ENCODE peak calls at places on chromosomes 3 and 15, in six cellular contexts. One of them, this sample, is unnamed.

GRCh38 chr3:56776551-56776950 is 25.2 kb downstream of the ARHGEF3 start:
- DNase-seq in dorsolateral prefrontal cortex: no peak
- DNase-seq in astrocyte of the spinal cord: no peak
- DNase-seq in A549: no peak
- DNase-seq in psoas muscle: no peak
- DNase-seq in AG10803: no peak
- DNase-seq in this sample: no peak

GRCh38 chr15:78100886-78101285 is 8.5 kb downstream of the SH2D7 start:
- DNase-seq in psoas muscle: no peak
- DNase-seq in astrocyte of the spinal cord: no peak
- DNase-seq in AG10803: no peak
- DNase-seq in dorsolateral prefrontal cortex: no peak
- DNase-seq in A549: no peak
- DNase-seq in this sample: no peak

GRCh38 chr15:64883997-64884511 is 27.6 kb upstream of the ANKDD1A start:
- DNase-seq in AG10803: peak
- DNase-seq in astrocyte of the spinal cord: peak
- DNase-seq in A549: peak
- DNase-seq in dorsolateral prefrontal cortex: peak
- DNase-seq in psoas muscle: peak
- DNase-seq in this sample: peak

GRCh38 chr15:43317566-43318184 is 12.7 kb downstream of the LCMT2 start:
- DNase-seq in dorsolateral prefrontal cortex: no peak
- DNase-seq in psoas muscle: no peak
- DNase-seq in astrocyte of the spinal cord: peak
- DNase-seq in AG10803: no peak
- DNase-seq in A549: no peak
- DNase-seq in this sample: no peak

GRCh38 chr15:84608707-84609284 is 8.0 kb downstream of the ZSCAN2 start:
- DNase-seq in dorsolateral prefrontal cortex: no peak
- DNase-seq in astrocyte of the spinal cord: no peak
- DNase-seq in AG10803: no peak
- DNase-seq in psoas muscle: no peak
- DNase-seq in A549: no peak
- DNase-seq in this sample: no peak

GRCh38 chr3:56914646-56915045 is 112.9 kb upstream of the ARHGEF3 start:
- DNase-seq in A549: no peak
- DNase-seq in psoas muscle: no peak
- DNase-seq in AG10803: no peak
- DNase-seq in dorsolateral prefrontal cortex: no peak
- DNase-seq in astrocyte of the spinal cord: no peak
- DNase-seq in this sample: no peak

GRCh38 chr3:151227438-151228290 is 24.6 kb upstream of the GPR171 start:
- DNase-seq in A549: peak
- DNase-seq in AG10803: peak
- DNase-seq in astrocyte of the spinal cord: peak
- DNase-seq in dorsolateral prefrontal cortex: peak
- DNase-seq in psoas muscle: peak
- DNase-seq in this sample: peak

GRCh38 chr3:70856414-70857162 is 544.1 kb upstream of the MDFIC2 start:
- DNase-seq in A549: peak
- DNase-seq in astrocyte of the spinal cord: peak
- DNase-seq in psoas muscle: no peak
- DNase-seq in AG10803: peak
- DNase-seq in dorsolateral prefrontal cortex: no peak
- DNase-seq in this sample: peak

GRCh38 chr15:82647835-82648256 is 683 bp upstream of the CPEB1 start:
- DNase-seq in A549: no peak
- DNase-seq in psoas muscle: peak
- DNase-seq in astrocyte of the spinal cord: no peak
- DNase-seq in dorsolateral prefrontal cortex: no peak
- DNase-seq in AG10803: no peak
- DNase-seq in this sample: no peak

GRCh38 chr3:129304141-129304540 is 25.5 kb downstream of the HMCES start:
- DNase-seq in psoas muscle: no peak
- DNase-seq in AG10803: no peak
- DNase-seq in dorsolateral prefrontal cortex: no peak
- DNase-seq in A549: no peak
- DNase-seq in astrocyte of the spinal cord: no peak
- DNase-seq in this sample: no peak

GRCh38 chr15:66833372-66833771 is 131.3 kb downstream of the SMAD6 start:
- DNase-seq in dorsolateral prefrontal cortex: peak
- DNase-seq in psoas muscle: no peak
- DNase-seq in astrocyte of the spinal cord: no peak
- DNase-seq in AG10803: no peak
- DNase-seq in A549: no peak
- DNase-seq in this sample: no peak

GRCh38 chr3:108125151-108125540 is 34.3 kb upstream of the CD47 start:
- DNase-seq in astrocyte of the spinal cord: no peak
- DNase-seq in psoas muscle: no peak
- DNase-seq in dorsolateral prefrontal cortex: no peak
- DNase-seq in AG10803: no peak
- DNase-seq in A549: no peak
- DNase-seq in this sample: no peak

GRCh38 chr3:171005648-171006047 is 20.9 kb downstream of the SLC2A2 start:
- DNase-seq in psoas muscle: no peak
- DNase-seq in astrocyte of the spinal cord: no peak
- DNase-seq in dorsolateral prefrontal cortex: no peak
- DNase-seq in A549: no peak
- DNase-seq in AG10803: peak
- DNase-seq in this sample: no peak

GRCh38 chr3:11367116-11367781 is 95.1 kb downstream of the ATG7 start:
- DNase-seq in AG10803: peak
- DNase-seq in astrocyte of the spinal cord: peak
- DNase-seq in A549: no peak
- DNase-seq in dorsolateral prefrontal cortex: no peak
- DNase-seq in psoas muscle: peak
- DNase-seq in this sample: peak

GRCh38 chr15:90044916-90045371 is 43.8 kb downstream of the ZNF710 start:
- DNase-seq in AG10803: no peak
- DNase-seq in A549: no peak
- DNase-seq in astrocyte of the spinal cord: no peak
- DNase-seq in dorsolateral prefrontal cortex: no peak
- DNase-seq in psoas muscle: no peak
- DNase-seq in this sample: no peak

GRCh38 chr3:16987141-16987540 is 102.4 kb downstream of the PLCL2 start:
- DNase-seq in AG10803: no peak
- DNase-seq in astrocyte of the spinal cord: no peak
- DNase-seq in psoas muscle: no peak
- DNase-seq in A549: no peak
- DNase-seq in dorsolateral prefrontal cortex: no peak
- DNase-seq in this sample: no peak

GRCh38 chr3:98735761-98736269 is 27.3 kb upstream of the ST3GAL6 start:
- DNase-seq in psoas muscle: no peak
- DNase-seq in astrocyte of the spinal cord: no peak
- DNase-seq in dorsolateral prefrontal cortex: no peak
- DNase-seq in AG10803: no peak
- DNase-seq in A549: no peak
- DNase-seq in this sample: no peak

GRCh38 chr3:81837071-81837593 is 75.7 kb upstream of the GBE1 start:
- DNase-seq in dorsolateral prefrontal cortex: no peak
- DNase-seq in AG10803: no peak
- DNase-seq in A549: no peak
- DNase-seq in psoas muscle: no peak
- DNase-seq in astrocyte of the spinal cord: no peak
- DNase-seq in this sample: no peak

GRCh38 chr3:50623840-50624474 is 7.0 kb downstream of the MAPKAPK3 start:
- DNase-seq in A549: no peak
- DNase-seq in astrocyte of the spinal cord: no peak
- DNase-seq in AG10803: peak
- DNase-seq in dorsolateral prefrontal cortex: no peak
- DNase-seq in psoas muscle: peak
- DNase-seq in this sample: no peak

GRCh38 chr15:48062476-48062875 is 58.3 kb upstream of the SLC24A5 start:
- DNase-seq in psoas muscle: no peak
- DNase-seq in A549: no peak
- DNase-seq in dorsolateral prefrontal cortex: no peak
- DNase-seq in astrocyte of the spinal cord: peak
- DNase-seq in AG10803: no peak
- DNase-seq in this sample: no peak

GRCh38 chr3:78919021-78919755 is 848.6 kb downstream of the ROBO1 start:
- DNase-seq in dorsolateral prefrontal cortex: no peak
- DNase-seq in AG10803: peak
- DNase-seq in psoas muscle: no peak
- DNase-seq in astrocyte of the spinal cord: peak
- DNase-seq in A549: peak
- DNase-seq in this sample: peak

GRCh38 chr3:127775398-127776109 is 46.8 kb downstream of the MGLL start:
- DNase-seq in astrocyte of the spinal cord: peak
- DNase-seq in dorsolateral prefrontal cortex: no peak
- DNase-seq in psoas muscle: peak
- DNase-seq in AG10803: peak
- DNase-seq in A549: no peak
- DNase-seq in this sample: peak

GRCh38 chr15:31379042-31379441 is 52.4 kb downstream of the KLF13 start:
- DNase-seq in AG10803: no peak
- DNase-seq in astrocyte of the spinal cord: no peak
- DNase-seq in A549: no peak
- DNase-seq in psoas muscle: no peak
- DNase-seq in dorsolateral prefrontal cortex: no peak
- DNase-seq in this sample: no peak

GRCh38 chr15:65580287-65580686 is 30.6 kb downstream of the INTS14 start:
- DNase-seq in astrocyte of the spinal cord: peak
- DNase-seq in AG10803: peak
- DNase-seq in psoas muscle: no peak
- DNase-seq in A549: peak
- DNase-seq in dorsolateral prefrontal cortex: no peak
- DNase-seq in this sample: peak

GRCh38 chr3:146187334-146187950 is 26.5 kb upstream of the PLOD2 start:
- DNase-seq in AG10803: peak
- DNase-seq in dorsolateral prefrontal cortex: no peak
- DNase-seq in A549: no peak
- DNase-seq in psoas muscle: no peak
- DNase-seq in astrocyte of the spinal cord: peak
- DNase-seq in this sample: no peak

GRCh38 chr3:15804553-15805095 is 6.8 kb upstream of the ANKRD28 start:
- DNase-seq in psoas muscle: no peak
- DNase-seq in astrocyte of the spinal cord: no peak
- DNase-seq in AG10803: no peak
- DNase-seq in dorsolateral prefrontal cortex: no peak
- DNase-seq in A549: no peak
- DNase-seq in this sample: no peak

DNA sequence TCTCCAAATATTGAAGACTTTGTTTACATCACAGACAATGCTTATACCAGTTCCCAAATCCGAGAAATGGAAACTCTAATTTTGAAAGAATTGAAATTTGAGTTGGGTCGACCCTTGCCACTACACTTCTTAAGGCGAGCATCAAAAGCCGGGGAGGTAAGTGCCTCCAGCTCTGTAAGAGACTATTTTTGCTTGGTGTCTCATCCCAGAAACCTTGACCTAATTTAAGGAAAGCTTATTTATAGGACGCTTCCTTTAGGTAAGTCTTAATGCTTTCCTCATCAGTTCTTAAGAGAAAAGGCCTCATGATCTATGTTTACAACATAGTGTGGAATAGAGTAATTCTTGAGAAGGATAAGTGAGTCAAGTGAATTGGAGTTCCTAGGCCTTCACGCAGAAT is 11.8 kb downstream of the CCNB2 start:
- DNase-seq in astrocyte of the spinal cord: no peak
- DNase-seq in AG10803: no peak
- DNase-seq in A549: no peak
- DNase-seq in dorsolateral prefrontal cortex: no peak
- DNase-seq in psoas muscle: no peak
- DNase-seq in this sample: no peak
- H3K4me3 ChIP-seq in astrocyte of the spinal cord: no peak
- H3K4me3 ChIP-seq in AG10803: no peak
- H3K4me3 ChIP-seq in A549: no peak
- H3K4me3 ChIP-seq in dorsolateral prefrontal cortex: no peak
- H3K4me3 ChIP-seq in psoas muscle: no peak
- H3K4me3 ChIP-seq in this sample: no peak

DNA sequence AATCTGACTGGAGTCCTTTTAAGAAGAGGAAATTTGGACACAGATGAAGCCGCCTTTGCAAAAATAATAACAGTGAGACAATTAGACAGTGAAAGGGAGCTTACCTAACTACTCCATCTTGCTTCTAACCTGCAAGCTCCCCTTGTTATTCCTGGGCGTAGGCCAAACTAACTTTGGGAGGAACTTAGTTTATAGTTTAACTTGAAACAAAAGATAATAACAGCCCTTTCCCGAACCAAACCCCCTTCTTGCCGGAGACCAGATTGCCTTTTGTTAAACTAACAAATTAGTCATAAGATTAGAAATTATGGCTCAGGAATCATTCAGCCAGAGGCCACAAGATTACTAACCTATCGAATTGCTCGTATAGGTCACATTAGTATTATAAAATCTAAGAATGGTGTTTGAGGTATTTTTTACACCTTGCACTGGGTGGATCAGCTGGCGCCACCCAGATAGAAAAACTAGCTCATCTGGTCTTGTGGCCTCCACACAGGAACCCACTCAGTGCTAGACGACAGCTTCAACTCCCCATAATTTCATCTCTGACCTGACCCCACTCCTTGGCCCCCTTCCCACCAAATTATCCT is 65.3 kb upstream of the RAP2B start:
- DNase-seq in astrocyte of the spinal cord: no peak
- DNase-seq in AG10803: no peak
- DNase-seq in psoas muscle: no peak
- DNase-seq in A549: no peak
- DNase-seq in dorsolateral prefrontal cortex: no peak
- DNase-seq in this sample: no peak
- H3K4me3 ChIP-seq in astrocyte of the spinal cord: no peak
- H3K4me3 ChIP-seq in AG10803: no peak
- H3K4me3 ChIP-seq in psoas muscle: no peak
- H3K4me3 ChIP-seq in A549: no peak
- H3K4me3 ChIP-seq in dorsolateral prefrontal cortex: no peak
- H3K4me3 ChIP-seq in this sample: no peak

GRCh38 chr3:184488577-184488976 is 73.0 kb upstream of the EPHB3 start:
- DNase-seq in A549: no peak
- DNase-seq in dorsolateral prefrontal cortex: no peak
- DNase-seq in astrocyte of the spinal cord: no peak
- DNase-seq in AG10803: no peak
- DNase-seq in psoas muscle: no peak
- DNase-seq in this sample: no peak

GRCh38 chr3:184489457-184489856 is 72.1 kb upstream of the EPHB3 start:
- DNase-seq in AG10803: peak
- DNase-seq in psoas muscle: no peak
- DNase-seq in dorsolateral prefrontal cortex: no peak
- DNase-seq in astrocyte of the spinal cord: no peak
- DNase-seq in A549: no peak
- DNase-seq in this sample: no peak

GRCh38 chr3:184491011-184491576 is 70.5 kb upstream of the EPHB3 start:
- DNase-seq in psoas muscle: no peak
- DNase-seq in AG10803: no peak
- DNase-seq in A549: no peak
- DNase-seq in dorsolateral prefrontal cortex: no peak
- DNase-seq in astrocyte of the spinal cord: no peak
- DNase-seq in this sample: no peak

GRCh38 chr3:184496933-184497332 is 64.7 kb upstream of the EPHB3 start:
- DNase-seq in astrocyte of the spinal cord: no peak
- DNase-seq in psoas muscle: no peak
- DNase-seq in A549: no peak
- DNase-seq in dorsolateral prefrontal cortex: no peak
- DNase-seq in AG10803: no peak
- DNase-seq in this sample: no peak

GRCh38 chr3:184491867-184492615 is 69.5 kb upstream of the EPHB3 start:
- DNase-seq in psoas muscle: peak
- DNase-seq in astrocyte of the spinal cord: no peak
- DNase-seq in A549: no peak
- DNase-seq in AG10803: no peak
- DNase-seq in dorsolateral prefrontal cortex: no peak
- DNase-seq in this sample: no peak
- H3K4me3 ChIP-seq in psoas muscle: no peak
- H3K4me3 ChIP-seq in astrocyte of the spinal cord: no peak
- H3K4me3 ChIP-seq in A549: peak
- H3K4me3 ChIP-seq in AG10803: no peak
- H3K4me3 ChIP-seq in dorsolateral prefrontal cortex: peak
- H3K4me3 ChIP-seq in this sample: no peak

GRCh38 chr15:75452364-75452967 is 976 bp upstream of the SIN3A start:
- DNase-seq in dorsolateral prefrontal cortex: peak
- DNase-seq in astrocyte of the spinal cord: peak
- DNase-seq in psoas muscle: peak
- DNase-seq in AG10803: peak
- DNase-seq in A549: peak
- DNase-seq in this sample: no peak
- H3K4me3 ChIP-seq in dorsolateral prefrontal cortex: peak
- H3K4me3 ChIP-seq in astrocyte of the spinal cord: peak
- H3K4me3 ChIP-seq in psoas muscle: peak
- H3K4me3 ChIP-seq in AG10803: peak
- H3K4me3 ChIP-seq in A549: peak
- H3K4me3 ChIP-seq in this sample: peak